ENCODE peak calls at places on chromosome 3, in eight cellular contexts. V, A, M, C, H, G, I and N are unnamed samples.

GRCh38 chr3:72299321-72299802 is 514.4 kb upstream of the PROK2 start:
- DNase-seq in V (no peak), A (no peak), M (no peak), C (no peak), H (no peak), G (peak), I (no peak), N (peak)

GRCh38 chr3:161420746-161421145 is 49.4 kb upstream of the SPTSSB start:
- DNase-seq in V (no peak), A (no peak), M (peak), C (no peak), H (no peak), G (peak), I (no peak), N (peak)

GRCh38 chr3:12229896-12230295 is 59.0 kb upstream of the PPARG start:
- DNase-seq in V (no peak), A (no peak), M (no peak), C (no peak), H (no peak), G (peak), I (peak), N (no peak)

GRCh38 chr3:127689266-127689860 is 16.6 kb downstream of the ABTB1 start:
- DNase-seq in V (no peak), A (no peak), M (peak), C (no peak), H (peak), G (no peak), I (no peak), N (no peak)

GRCh38 chr3:191119415-191120295 is 79.4 kb upstream of the OSTN start:
- DNase-seq in V (no peak), A (no peak), M (no peak), C (no peak), H (no peak), G (no peak), I (no peak), N (no peak)

GRCh38 chr3:129530331-129530761 is 1.9 kb downstream of the RHO start:
- DNase-seq in V (no peak), A (peak), M (no peak), C (no peak), H (no peak), G (no peak), I (no peak), N (no peak)

GRCh38 chr3:113745273-113746068 is 578 bp downstream of the NAA50 start:
- DNase-seq in V (peak), A (peak), M (peak), C (peak), H (peak), G (peak), I (peak), N (peak)

GRCh38 chr3:126745760-126746394 is 41.8 kb downstream of the CHCHD6 start:
- DNase-seq in V (no peak), A (no peak), M (peak), C (no peak), H (no peak), G (no peak), I (peak), N (no peak)

GRCh38 chr3:72270072-72270611 is 485.2 kb upstream of the PROK2 start:
- DNase-seq in V (no peak), A (peak), M (peak), C (peak), H (peak), G (peak), I (peak), N (peak)

GRCh38 chr3:108475220-108475782 is 35.1 kb downstream of the MYH15 start:
- DNase-seq in V (no peak), A (no peak), M (no peak), C (no peak), H (no peak), G (no peak), I (no peak), N (no peak)

GRCh38 chr3:44981220-44981619 is 5.2 kb downstream of the EXOSC7 start:
- DNase-seq in V (no peak), A (no peak), M (no peak), C (no peak), H (no peak), G (peak), I (no peak), N (peak)

GRCh38 chr3:17135696-17136095 is 250.9 kb downstream of the PLCL2 start:
- DNase-seq in V (no peak), A (no peak), M (no peak), C (no peak), H (no peak), G (no peak), I (no peak), N (no peak)

GRCh38 chr3:99714146-99714545 is 75.8 kb downstream of the COL8A1 start:
- DNase-seq in V (no peak), A (peak), M (no peak), C (no peak), H (no peak), G (no peak), I (no peak), N (peak)

GRCh38 chr3:124850633-124851032 is 36.5 kb downstream of the ITGB5 start:
- DNase-seq in V (no peak), A (no peak), M (no peak), C (no peak), H (no peak), G (no peak), I (no peak), N (peak)
- TF ChIP-seq CTCF in V (no peak), A (peak), M (no peak), C (no peak), H (no peak), G (no peak), I (no peak), N (peak)

DNA sequence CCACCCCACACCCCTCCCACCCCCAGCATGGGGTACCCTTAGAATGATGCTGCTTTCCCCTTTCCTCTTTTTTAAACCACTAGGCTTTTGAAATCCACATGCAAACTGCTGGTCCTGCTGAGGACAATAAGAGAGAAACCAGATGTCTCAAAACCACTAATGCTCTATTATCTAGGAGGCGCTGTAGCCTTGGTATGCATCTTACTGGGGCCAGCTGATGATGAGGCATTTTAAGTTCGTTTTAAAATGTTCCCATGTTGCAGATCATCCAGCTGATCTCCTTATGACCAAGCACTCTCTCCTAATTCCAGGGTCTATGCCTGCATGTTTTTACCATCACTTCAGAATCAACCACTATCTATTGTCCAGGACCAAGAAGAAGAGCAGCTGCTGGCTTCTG is 1.3 kb downstream of the NME9 start:
- DNase-seq in V (no peak), A (peak), M (no peak), C (no peak), H (no peak), G (no peak), I (no peak), N (no peak)
- TF ChIP-seq CTCF in V (peak), A (peak), M (no peak), C (no peak), H (no peak), G (peak), I (no peak), N (peak)

DNA sequence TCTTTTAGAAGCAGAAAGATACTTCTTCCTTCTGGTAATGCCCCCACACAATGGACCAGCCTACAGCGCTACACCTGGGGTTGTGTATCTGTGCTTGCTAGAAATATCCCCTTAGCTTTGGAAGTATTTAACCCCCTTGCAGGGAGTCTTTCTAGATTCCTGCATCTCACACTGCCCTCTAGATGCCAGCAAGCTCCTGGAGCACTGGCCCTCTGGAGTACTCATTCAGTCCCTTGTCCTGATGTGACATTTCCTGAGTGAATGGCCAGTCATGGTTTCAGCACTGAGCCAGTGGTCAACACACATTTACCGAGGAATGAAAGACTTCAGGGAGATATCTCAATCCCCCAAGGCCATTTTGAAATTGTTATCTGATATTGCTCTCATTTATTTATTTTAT is 30.5 kb upstream of the RBP2 start:
- DNase-seq in V (no peak), A (peak), M (no peak), C (no peak), H (no peak), G (peak), I (no peak), N (no peak)
- TF ChIP-seq CTCF in V (no peak), A (no peak), M (peak), C (no peak), H (no peak), G (peak), I (no peak), N (peak)

GRCh38 chr3:32337501-32337900 is 54.2 kb upstream of the CMTM7 start:
- DNase-seq in V (no peak), A (no peak), M (no peak), C (no peak), H (no peak), G (no peak), I (no peak), N (no peak)

GRCh38 chr3:32336123-32336518 is 55.5 kb upstream of the CMTM7 start:
- DNase-seq in V (no peak), A (no peak), M (no peak), C (no peak), H (no peak), G (no peak), I (no peak), N (no peak)

GRCh38 chr3:32340039-32340438 is 51.6 kb upstream of the CMTM7 start:
- DNase-seq in V (peak), A (peak), M (peak), C (peak), H (no peak), G (peak), I (no peak), N (peak)

GRCh38 chr3:32335365-32336122 is 56.1 kb upstream of the CMTM7 start:
- DNase-seq in V (no peak), A (no peak), M (no peak), C (no peak), H (no peak), G (no peak), I (no peak), N (no peak)

GRCh38 chr3:32334675-32335074 is 57.0 kb upstream of the CMTM7 start:
- DNase-seq in V (no peak), A (no peak), M (no peak), C (no peak), H (no peak), G (peak), I (no peak), N (no peak)
- TF ChIP-seq CTCF in V (peak), A (peak), M (peak), C (no peak), H (no peak), G (peak), I (no peak), N (peak)

GRCh38 chr3:146164506-146164905 is 3.5 kb upstream of the PLOD2 start:
- DNase-seq in V (no peak), A (no peak), M (no peak), C (no peak), H (no peak), G (peak), I (no peak), N (no peak)

GRCh38 chr3:146165844-146166243 is 4.9 kb upstream of the PLOD2 start:
- DNase-seq in V (no peak), A (no peak), M (no peak), C (no peak), H (no peak), G (no peak), I (no peak), N (no peak)

GRCh38 chr3:146164951-146165350 is 4.0 kb upstream of the PLOD2 start:
- DNase-seq in V (no peak), A (no peak), M (no peak), C (no peak), H (no peak), G (no peak), I (no peak), N (no peak)

GRCh38 chr3:146165370-146165769 is 4.4 kb upstream of the PLOD2 start:
- DNase-seq in V (no peak), A (peak), M (no peak), C (no peak), H (no peak), G (peak), I (no peak), N (peak)

GRCh38 chr3:146166450-146167222 is 5.7 kb upstream of the PLOD2 start:
- DNase-seq in V (no peak), A (peak), M (peak), C (peak), H (no peak), G (peak), I (no peak), N (peak)
- TF ChIP-seq CTCF in V (no peak), A (no peak), M (no peak), C (no peak), H (no peak), G (no peak), I (no peak), N (no peak)

GRCh38 chr3:32571192-32571485 is 481 bp upstream of the DYNC1LI1 start:
- DNase-seq in V (no peak), A (no peak), M (no peak), C (no peak), H (peak), G (no peak), I (no peak), N (no peak)

GRCh38 chr3:32568953-32569352 is 1.7 kb downstream of the DYNC1LI1 start:
- DNase-seq in V (no peak), A (no peak), M (no peak), C (no peak), H (no peak), G (no peak), I (no peak), N (no peak)

GRCh38 chr3:32564195-32564594 is 6.5 kb downstream of the DYNC1LI1 start:
- DNase-seq in V (no peak), A (peak), M (no peak), C (no peak), H (no peak), G (no peak), I (no peak), N (no peak)

GRCh38 chr3:32570426-32571191 is at the start of gene DYNC1LI1:
- DNase-seq in V (peak), A (peak), M (peak), C (peak), H (peak), G (peak), I (peak), N (peak)

DNA sequence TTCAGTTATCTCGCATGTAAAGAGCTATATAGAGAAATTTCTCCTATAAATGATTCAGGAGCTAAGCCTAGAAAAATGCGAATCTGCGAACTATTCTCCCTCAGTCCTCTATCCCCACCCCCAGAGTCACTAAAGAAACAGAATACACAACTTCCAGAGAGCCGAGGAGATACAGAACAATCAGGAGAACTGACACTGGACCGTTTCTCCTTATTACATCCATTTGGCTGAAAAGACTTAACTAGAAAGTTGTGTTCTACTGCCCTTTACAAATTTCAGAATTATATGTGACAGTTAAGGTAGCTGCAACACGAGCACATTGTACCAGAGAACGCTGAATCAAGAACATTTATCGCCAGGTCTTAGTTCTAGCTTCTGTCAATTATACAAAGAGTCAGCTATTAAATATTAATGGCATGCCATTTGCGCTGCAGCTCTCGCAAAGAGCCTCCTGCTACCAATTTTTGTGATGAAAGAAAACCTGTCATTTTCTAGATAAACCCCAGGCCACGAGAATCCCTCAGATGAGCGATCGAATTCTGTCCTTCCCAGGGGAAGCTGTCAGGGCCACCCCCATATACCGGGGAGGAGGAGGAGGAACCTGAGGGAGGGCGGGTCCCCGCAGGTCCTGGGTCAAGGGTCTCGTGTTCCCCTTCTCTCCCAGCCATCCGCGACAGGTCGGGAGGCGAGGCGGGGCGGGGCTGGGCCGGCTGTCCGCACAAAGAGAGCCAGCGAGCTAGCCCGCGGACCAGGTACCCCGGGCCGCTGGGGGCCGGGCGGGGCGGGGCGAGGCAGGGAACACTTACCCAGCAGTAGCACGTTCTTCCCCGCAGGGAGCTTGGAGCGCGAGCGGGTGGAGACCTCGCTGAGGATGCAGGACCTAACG is 875 bp downstream of the DYNC1LI1 start:
- DNase-seq in V (no peak), A (peak), M (peak), C (peak), H (peak), G (peak), I (peak), N (peak)
- TF ChIP-seq CTCF in V (no peak), A (no peak), M (no peak), C (no peak), H (no peak), G (no peak), I (no peak), N (no peak)

GRCh38 chr3:37833790-37834189 is 27.9 kb upstream of the CTDSPL start:
- DNase-seq in V (no peak), A (no peak), M (no peak), C (no peak), H (no peak), G (no peak), I (no peak), N (no peak)
- TF ChIP-seq CTCF in V (peak), A (peak), M (no peak), C (no peak), H (no peak), G (peak), I (no peak), N (peak)

DNA sequence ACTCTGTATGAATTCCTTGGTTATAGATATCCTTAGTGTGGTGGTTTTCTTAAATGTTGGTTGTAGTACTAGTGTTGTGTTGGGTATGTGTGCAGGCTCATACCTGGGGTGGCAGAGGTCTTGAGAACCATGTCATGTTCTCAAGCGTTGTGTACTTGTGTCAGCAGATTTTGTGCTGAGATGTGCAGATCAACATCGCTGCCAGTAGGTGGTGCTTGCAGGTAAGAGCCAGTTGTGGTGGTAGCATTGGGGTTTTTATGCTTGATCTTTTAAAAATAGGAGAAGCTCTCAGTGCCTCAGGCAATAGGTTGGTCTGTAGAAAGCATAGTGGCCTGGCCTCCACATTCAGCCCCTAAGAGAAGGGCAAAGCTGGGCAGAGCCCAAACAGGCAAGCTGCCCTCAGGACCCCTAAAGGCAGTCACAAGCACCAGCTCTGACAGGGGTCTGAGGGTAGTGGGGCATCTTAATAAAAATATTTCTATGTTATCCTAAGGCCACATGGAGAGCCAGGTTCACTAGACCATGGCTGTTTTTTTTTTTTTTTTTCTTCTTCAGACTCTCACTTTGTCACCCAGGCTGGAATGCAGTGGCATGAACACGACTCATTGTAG is 164.0 kb downstream of the IL20RB start:
- DNase-seq in V (peak), A (peak), M (no peak), C (peak), H (no peak), G (peak), I (no peak), N (peak)
- TF ChIP-seq CTCF in V (peak), A (peak), M (peak), C (no peak), H (no peak), G (peak), I (no peak), N (peak)